ENCODE peak calls at places on chromosomes 6 and 20, in ten cellular contexts. One of them, this sample, is unnamed. For H3K4me1, the result is how much of the 10 kb centered on the place peaks cover.

GRCh38 chr6:24357336-24358218 is at the start of gene DCDC2:
- DNase-seq in OCI-LY7: no peak
- DNase-seq in uterus: no peak
- DNase-seq in body of pancreas: peak
- DNase-seq in testis: peak
- DNase-seq in neural progenitor cell: peak
- DNase-seq in Peyer's patch: peak
- DNase-seq in ovary: peak
- DNase-seq in heart right ventricle: no peak
- DNase-seq in tibial artery: no peak
- DNase-seq in this sample: peak

GRCh38 chr6:117624869-117625481 is 22.7 kb upstream of the GOPC start:
- DNase-seq in OCI-LY7: peak
- DNase-seq in uterus: no peak
- DNase-seq in body of pancreas: no peak
- DNase-seq in testis: no peak
- DNase-seq in neural progenitor cell: peak
- DNase-seq in Peyer's patch: no peak
- DNase-seq in ovary: no peak
- DNase-seq in heart right ventricle: no peak
- DNase-seq in tibial artery: no peak
- DNase-seq in this sample: no peak

GRCh38 chr20:63690001-63690897 is 6.2 kb upstream of the TNFRSF6B start:
- DNase-seq in OCI-LY7: no peak
- DNase-seq in uterus: no peak
- DNase-seq in body of pancreas: no peak
- DNase-seq in testis: no peak
- DNase-seq in neural progenitor cell: no peak
- DNase-seq in Peyer's patch: no peak
- DNase-seq in ovary: no peak
- DNase-seq in heart right ventricle: no peak
- DNase-seq in tibial artery: no peak
- DNase-seq in this sample: no peak

GRCh38 chr6:144265061-144265357 is 20.1 kb upstream of the UTRN start:
- DNase-seq in OCI-LY7: no peak
- DNase-seq in uterus: no peak
- DNase-seq in body of pancreas: peak
- DNase-seq in testis: no peak
- DNase-seq in neural progenitor cell: no peak
- DNase-seq in Peyer's patch: no peak
- DNase-seq in ovary: no peak
- DNase-seq in heart right ventricle: no peak
- DNase-seq in tibial artery: no peak
- DNase-seq in this sample: no peak

GRCh38 chr6:137927777-137928218 is 60.7 kb downstream of the TNFAIP3 start:
- DNase-seq in OCI-LY7: peak
- DNase-seq in uterus: no peak
- DNase-seq in body of pancreas: no peak
- DNase-seq in testis: no peak
- DNase-seq in neural progenitor cell: no peak
- DNase-seq in Peyer's patch: peak
- DNase-seq in ovary: no peak
- DNase-seq in heart right ventricle: no peak
- DNase-seq in tibial artery: no peak
- DNase-seq in this sample: no peak

GRCh38 chr6:1616556-1617463 is 7.1 kb downstream of the FOXC1 start:
- DNase-seq in OCI-LY7: no peak
- DNase-seq in uterus: no peak
- DNase-seq in body of pancreas: no peak
- DNase-seq in testis: no peak
- DNase-seq in neural progenitor cell: peak
- DNase-seq in Peyer's patch: peak
- DNase-seq in ovary: no peak
- DNase-seq in heart right ventricle: no peak
- DNase-seq in tibial artery: peak
- DNase-seq in this sample: no peak

GRCh38 chr6:142400495-142400894 is 98.7 kb downstream of the ADGRG6 start:
- DNase-seq in OCI-LY7: no peak
- DNase-seq in uterus: no peak
- DNase-seq in body of pancreas: no peak
- DNase-seq in testis: no peak
- DNase-seq in neural progenitor cell: no peak
- DNase-seq in Peyer's patch: no peak
- DNase-seq in ovary: no peak
- DNase-seq in heart right ventricle: no peak
- DNase-seq in tibial artery: no peak
- DNase-seq in this sample: no peak

GRCh38 chr6:56798163-56798562 is 155.5 kb upstream of the DST start:
- DNase-seq in OCI-LY7: no peak
- DNase-seq in uterus: no peak
- DNase-seq in body of pancreas: no peak
- DNase-seq in testis: no peak
- DNase-seq in neural progenitor cell: no peak
- DNase-seq in Peyer's patch: no peak
- DNase-seq in ovary: no peak
- DNase-seq in heart right ventricle: no peak
- DNase-seq in tibial artery: no peak
- DNase-seq in this sample: no peak

GRCh38 chr20:34773726-34774125 is 51.7 kb downstream of the NCOA6 start:
- DNase-seq in OCI-LY7: no peak
- DNase-seq in uterus: no peak
- DNase-seq in body of pancreas: no peak
- DNase-seq in testis: no peak
- DNase-seq in neural progenitor cell: no peak
- DNase-seq in Peyer's patch: no peak
- DNase-seq in ovary: no peak
- DNase-seq in heart right ventricle: no peak
- DNase-seq in tibial artery: no peak
- DNase-seq in this sample: no peak

GRCh38 chr6:52594216-52594615 is 17.4 kb upstream of the TRAM2 start:
- DNase-seq in OCI-LY7: peak
- DNase-seq in uterus: no peak
- DNase-seq in body of pancreas: no peak
- DNase-seq in testis: no peak
- DNase-seq in neural progenitor cell: no peak
- DNase-seq in Peyer's patch: no peak
- DNase-seq in ovary: no peak
- DNase-seq in heart right ventricle: no peak
- DNase-seq in tibial artery: no peak
- DNase-seq in this sample: no peak

DNA sequence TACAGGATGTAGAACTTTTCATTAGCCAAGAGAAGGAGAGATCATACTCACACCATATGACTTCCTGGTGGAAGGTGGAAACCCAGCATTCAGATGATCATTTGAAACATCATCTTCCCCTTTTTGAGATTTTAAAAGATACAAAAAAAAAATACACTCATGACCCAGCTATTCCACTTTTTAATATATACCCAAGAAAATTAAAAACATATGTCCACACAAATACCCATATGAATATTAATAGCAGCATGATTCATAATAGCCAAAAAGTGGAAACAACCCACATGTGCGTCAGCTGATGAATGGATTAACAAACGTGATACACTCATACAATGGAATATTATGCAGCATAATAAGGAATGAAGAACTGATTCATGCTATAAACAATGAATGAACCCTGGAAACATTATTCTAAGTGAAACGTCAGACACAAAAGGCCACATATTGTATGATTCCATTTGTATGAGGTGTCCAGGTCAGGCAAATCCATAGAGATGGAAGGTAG is 130.0 kb upstream of the SGK1 start:
- DNase-seq in OCI-LY7: no peak
- DNase-seq in uterus: no peak
- DNase-seq in body of pancreas: no peak
- DNase-seq in testis: no peak
- DNase-seq in neural progenitor cell: no peak
- DNase-seq in Peyer's patch: no peak
- DNase-seq in ovary: no peak
- DNase-seq in heart right ventricle: no peak
- DNase-seq in tibial artery: no peak
- DNase-seq in this sample: no peak
- H3K4me1 ChIP-seq in OCI-LY7: under half
- H3K4me1 ChIP-seq in uterus: under half
- H3K4me1 ChIP-seq in body of pancreas: half or more
- H3K4me1 ChIP-seq in testis: under half
- H3K4me1 ChIP-seq in neural progenitor cell: under half
- H3K4me1 ChIP-seq in Peyer's patch: under half
- H3K4me1 ChIP-seq in ovary: under half
- H3K4me1 ChIP-seq in heart right ventricle: under half
- H3K4me1 ChIP-seq in tibial artery: under half
- H3K4me1 ChIP-seq in this sample: under half

DNA sequence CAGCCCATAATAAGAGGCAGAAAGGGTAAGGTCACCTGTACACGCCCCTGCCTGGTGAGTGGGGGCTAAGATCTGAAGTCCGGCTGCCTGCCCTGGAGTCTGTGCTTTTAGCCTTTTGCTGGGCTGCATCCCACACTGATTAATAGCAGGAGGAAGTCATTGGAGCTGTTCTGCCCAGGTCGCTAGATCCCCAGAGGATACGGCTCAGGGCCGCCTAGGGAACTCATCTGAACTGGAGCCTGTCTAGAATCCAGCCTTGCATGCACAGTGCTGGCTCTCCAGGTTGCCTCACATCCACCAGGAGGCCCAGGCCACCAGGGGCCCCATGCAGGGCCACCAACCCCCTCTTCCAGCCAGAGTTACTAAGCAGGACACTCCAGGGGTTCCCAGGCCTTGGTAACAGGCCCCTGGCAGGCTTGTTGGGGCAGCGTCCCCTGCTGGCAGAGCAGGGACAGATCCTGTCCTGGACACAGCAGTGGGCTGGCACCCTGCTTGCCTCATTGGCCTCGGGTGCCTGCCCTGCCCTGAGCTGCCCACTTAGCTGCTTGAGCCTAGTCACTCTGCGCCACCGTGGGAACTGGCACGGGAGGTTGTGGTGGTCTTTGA is 35.3 kb downstream of the EFCAB8 start:
- DNase-seq in OCI-LY7: peak
- DNase-seq in uterus: no peak
- DNase-seq in body of pancreas: no peak
- DNase-seq in testis: peak
- DNase-seq in neural progenitor cell: peak
- DNase-seq in Peyer's patch: no peak
- DNase-seq in ovary: no peak
- DNase-seq in heart right ventricle: peak
- DNase-seq in tibial artery: no peak
- DNase-seq in this sample: peak
- TF ChIP-seq CTCF in OCI-LY7: peak
- TF ChIP-seq CTCF in uterus: no peak
- TF ChIP-seq CTCF in body of pancreas: no peak
- TF ChIP-seq CTCF in testis: no peak
- TF ChIP-seq CTCF in neural progenitor cell: peak
- TF ChIP-seq CTCF in Peyer's patch: no peak
- TF ChIP-seq CTCF in ovary: no peak
- TF ChIP-seq CTCF in heart right ventricle: peak
- TF ChIP-seq CTCF in tibial artery: no peak
- TF ChIP-seq CTCF in this sample: peak

GRCh38 chr20:62408640-62409039 is 1.6 kb upstream of the CABLES2 start:
- DNase-seq in OCI-LY7: no peak
- DNase-seq in uterus: no peak
- DNase-seq in body of pancreas: no peak
- DNase-seq in testis: no peak
- DNase-seq in neural progenitor cell: no peak
- DNase-seq in Peyer's patch: no peak
- DNase-seq in ovary: no peak
- DNase-seq in heart right ventricle: no peak
- DNase-seq in tibial artery: no peak
- DNase-seq in this sample: no peak

GRCh38 chr20:62411479-62412193 is 4.6 kb upstream of the CABLES2 start:
- DNase-seq in OCI-LY7: no peak
- DNase-seq in uterus: no peak
- DNase-seq in body of pancreas: no peak
- DNase-seq in testis: no peak
- DNase-seq in neural progenitor cell: no peak
- DNase-seq in Peyer's patch: peak
- DNase-seq in ovary: no peak
- DNase-seq in heart right ventricle: no peak
- DNase-seq in tibial artery: no peak
- DNase-seq in this sample: no peak

GRCh38 chr20:62410742-62411478 is 3.8 kb upstream of the CABLES2 start:
- DNase-seq in OCI-LY7: no peak
- DNase-seq in uterus: no peak
- DNase-seq in body of pancreas: no peak
- DNase-seq in testis: no peak
- DNase-seq in neural progenitor cell: no peak
- DNase-seq in Peyer's patch: no peak
- DNase-seq in ovary: no peak
- DNase-seq in heart right ventricle: no peak
- DNase-seq in tibial artery: no peak
- DNase-seq in this sample: no peak

GRCh38 chr20:62409086-62409853 is 2.2 kb upstream of the CABLES2 start:
- DNase-seq in OCI-LY7: no peak
- DNase-seq in uterus: no peak
- DNase-seq in body of pancreas: no peak
- DNase-seq in testis: no peak
- DNase-seq in neural progenitor cell: no peak
- DNase-seq in Peyer's patch: no peak
- DNase-seq in ovary: no peak
- DNase-seq in heart right ventricle: no peak
- DNase-seq in tibial artery: no peak
- DNase-seq in this sample: no peak

DNA sequence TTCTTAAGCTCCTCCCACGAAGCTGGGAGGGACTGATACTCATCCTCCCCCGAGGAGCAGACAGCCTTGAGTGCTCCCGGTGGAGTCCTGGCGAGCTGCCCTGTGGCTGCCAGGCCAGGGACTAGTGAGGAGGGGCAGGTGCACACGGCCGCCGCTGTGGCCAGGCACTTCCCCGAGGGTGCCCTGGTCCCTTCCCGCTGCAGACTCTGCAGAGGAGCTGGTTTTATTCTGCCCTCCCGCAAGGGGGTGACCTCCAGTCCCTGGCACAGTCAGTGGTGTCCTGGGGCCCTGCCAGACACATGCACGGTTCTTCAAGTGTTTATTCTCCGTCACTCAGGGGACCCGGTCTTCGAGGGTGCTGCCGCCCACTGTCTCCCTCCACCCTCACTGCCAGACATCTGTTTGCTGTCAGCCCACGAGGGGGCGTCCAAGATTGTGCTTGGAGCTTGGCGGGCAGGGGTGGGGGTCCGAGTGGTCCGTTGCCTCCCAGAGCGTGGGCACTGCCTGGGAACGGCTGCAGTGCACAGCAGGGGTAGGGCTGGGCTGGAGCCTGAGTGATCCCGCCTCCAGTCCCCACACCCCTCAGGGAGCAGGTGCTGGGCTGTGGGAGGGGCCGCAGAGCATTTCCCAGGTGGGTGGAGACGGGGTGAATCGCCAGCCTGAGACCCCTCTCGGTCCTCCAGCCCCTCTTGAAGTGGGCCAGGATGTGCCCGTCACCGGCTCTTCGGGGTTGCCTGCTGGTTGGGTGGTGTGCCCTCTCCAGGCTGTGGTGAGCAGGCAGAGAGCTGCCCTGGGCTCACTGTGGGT is 3.1 kb upstream of the CABLES2 start:
- DNase-seq in OCI-LY7: peak
- DNase-seq in uterus: peak
- DNase-seq in body of pancreas: peak
- DNase-seq in testis: peak
- DNase-seq in neural progenitor cell: peak
- DNase-seq in Peyer's patch: peak
- DNase-seq in ovary: peak
- DNase-seq in heart right ventricle: peak
- DNase-seq in tibial artery: no peak
- DNase-seq in this sample: peak
- H3K4me1 ChIP-seq in OCI-LY7: under half
- H3K4me1 ChIP-seq in uterus: under half
- H3K4me1 ChIP-seq in body of pancreas: under half
- H3K4me1 ChIP-seq in testis: under half
- H3K4me1 ChIP-seq in neural progenitor cell: under half
- H3K4me1 ChIP-seq in Peyer's patch: half or more
- H3K4me1 ChIP-seq in ovary: under half
- H3K4me1 ChIP-seq in heart right ventricle: under half
- H3K4me1 ChIP-seq in tibial artery: half or more
- H3K4me1 ChIP-seq in this sample: under half

GRCh38 chr6:169723200-169723909 is 945 bp downstream of the PHF10 start:
- DNase-seq in OCI-LY7: peak
- DNase-seq in uterus: peak
- DNase-seq in body of pancreas: peak
- DNase-seq in testis: peak
- DNase-seq in neural progenitor cell: peak
- DNase-seq in Peyer's patch: peak
- DNase-seq in ovary: peak
- DNase-seq in heart right ventricle: peak
- DNase-seq in tibial artery: peak
- DNase-seq in this sample: peak
- TF ChIP-seq CTCF in OCI-LY7: no peak
- TF ChIP-seq CTCF in uterus: no peak
- TF ChIP-seq CTCF in body of pancreas: no peak
- TF ChIP-seq CTCF in testis: no peak
- TF ChIP-seq CTCF in neural progenitor cell: no peak
- TF ChIP-seq CTCF in Peyer's patch: no peak
- TF ChIP-seq CTCF in ovary: no peak
- TF ChIP-seq CTCF in heart right ventricle: no peak
- TF ChIP-seq CTCF in tibial artery: no peak
- TF ChIP-seq CTCF in this sample: no peak